ENCODE peak calls at places on chromosomes 3 and 15, in nine cellular contexts. One of them, this sample, is unnamed.
A peak's percentile ranks its signal among the peaks of the same experiment; 100 is the strongest.

GRCh38 chr3:155080692-155081091 is 573 bp downstream of the MME start:
- DNase-seq in astrocyte of the spinal cord: no peak
- DNase-seq in sigmoid colon: no peak
- DNase-seq in cardiac fibroblast: peak; percentile 34
- DNase-seq in nephron progenitor cell: no peak
- DNase-seq in heart right ventricle: no peak
- DNase-seq in fibroblast of mammary gland: no peak
- DNase-seq in PC-3: no peak
- DNase-seq in lung: no peak
- DNase-seq in this sample: no peak

GRCh38 chr3:156964562-156964961 is 138.4 kb downstream of the LEKR1 start:
- DNase-seq in fibroblast of mammary gland: peak; percentile 26
- DNase-seq in nephron progenitor cell: no peak
- DNase-seq in cardiac fibroblast: peak; percentile 1
- DNase-seq in astrocyte of the spinal cord: no peak
- DNase-seq in heart right ventricle: no peak
- DNase-seq in PC-3: no peak
- DNase-seq in lung: no peak
- DNase-seq in sigmoid colon: no peak
- DNase-seq in this sample: no peak

GRCh38 chr3:5002174-5002870 is 23.1 kb downstream of the BHLHE40 start:
- DNase-seq in astrocyte of the spinal cord: no peak
- DNase-seq in fibroblast of mammary gland: no peak
- DNase-seq in heart right ventricle: no peak
- DNase-seq in sigmoid colon: peak; percentile 13
- DNase-seq in lung: no peak
- DNase-seq in PC-3: no peak
- DNase-seq in cardiac fibroblast: no peak
- DNase-seq in nephron progenitor cell: no peak
- DNase-seq in this sample: no peak

GRCh38 chr15:37218351-37218916 is 118.1 kb upstream of the MEIS2 start:
- DNase-seq in sigmoid colon: no peak
- DNase-seq in fibroblast of mammary gland: no peak
- DNase-seq in lung: no peak
- DNase-seq in astrocyte of the spinal cord: no peak
- DNase-seq in PC-3: no peak
- DNase-seq in cardiac fibroblast: no peak
- DNase-seq in nephron progenitor cell: no peak
- DNase-seq in heart right ventricle: no peak
- DNase-seq in this sample: no peak

GRCh38 chr3:33921608-33922007 is 123.2 kb downstream of the PDCD6IP start:
- DNase-seq in cardiac fibroblast: no peak
- DNase-seq in fibroblast of mammary gland: no peak
- DNase-seq in astrocyte of the spinal cord: no peak
- DNase-seq in sigmoid colon: no peak
- DNase-seq in lung: no peak
- DNase-seq in PC-3: no peak
- DNase-seq in heart right ventricle: no peak
- DNase-seq in nephron progenitor cell: no peak
- DNase-seq in this sample: no peak

GRCh38 chr15:100172356-100173024 is 169.3 kb downstream of the ADAMTS17 start:
- DNase-seq in astrocyte of the spinal cord: no peak
- DNase-seq in nephron progenitor cell: no peak
- DNase-seq in lung: no peak
- DNase-seq in sigmoid colon: no peak
- DNase-seq in heart right ventricle: no peak
- DNase-seq in fibroblast of mammary gland: no peak
- DNase-seq in PC-3: no peak
- DNase-seq in cardiac fibroblast: no peak
- DNase-seq in this sample: no peak

GRCh38 chr3:54240-54639 is 142.3 kb upstream of the CHL1 start:
- DNase-seq in nephron progenitor cell: no peak
- DNase-seq in lung: no peak
- DNase-seq in astrocyte of the spinal cord: no peak
- DNase-seq in PC-3: no peak
- DNase-seq in heart right ventricle: no peak
- DNase-seq in cardiac fibroblast: no peak
- DNase-seq in fibroblast of mammary gland: no peak
- DNase-seq in sigmoid colon: no peak
- DNase-seq in this sample: no peak

GRCh38 chr15:85120351-85121113 is 138.9 kb downstream of the PDE8A start:
- DNase-seq in nephron progenitor cell: no peak
- DNase-seq in cardiac fibroblast: no peak
- DNase-seq in fibroblast of mammary gland: no peak
- DNase-seq in PC-3: no peak
- DNase-seq in heart right ventricle: no peak
- DNase-seq in astrocyte of the spinal cord: no peak
- DNase-seq in sigmoid colon: no peak
- DNase-seq in lung: no peak
- DNase-seq in this sample: no peak

GRCh38 chr15:32682569-32682968 is 35.2 kb upstream of the GREM1 start:
- DNase-seq in PC-3: peak; percentile 73
- DNase-seq in heart right ventricle: no peak
- DNase-seq in cardiac fibroblast: peak; percentile 91
- DNase-seq in sigmoid colon: no peak
- DNase-seq in nephron progenitor cell: no peak
- DNase-seq in lung: no peak
- DNase-seq in fibroblast of mammary gland: peak; percentile 96
- DNase-seq in astrocyte of the spinal cord: peak; percentile 84
- DNase-seq in this sample: no peak

GRCh38 chr15:65066635-65067333 is 1.0 kb downstream of the RASL12 start:
- DNase-seq in astrocyte of the spinal cord: no peak
- DNase-seq in cardiac fibroblast: no peak
- DNase-seq in lung: no peak
- DNase-seq in heart right ventricle: no peak
- DNase-seq in sigmoid colon: peak; percentile 80
- DNase-seq in PC-3: no peak
- DNase-seq in nephron progenitor cell: peak; percentile 41
- DNase-seq in fibroblast of mammary gland: no peak
- DNase-seq in this sample: no peak

GRCh38 chr3:70312336-70312735 is at the start of gene MDFIC2:
- DNase-seq in nephron progenitor cell: no peak
- DNase-seq in cardiac fibroblast: no peak
- DNase-seq in heart right ventricle: no peak
- DNase-seq in astrocyte of the spinal cord: no peak
- DNase-seq in lung: no peak
- DNase-seq in PC-3: no peak
- DNase-seq in sigmoid colon: no peak
- DNase-seq in fibroblast of mammary gland: no peak
- DNase-seq in this sample: no peak

GRCh38 chr15:95799286-95800187 is 531.0 kb upstream of the NR2F2 start:
- DNase-seq in sigmoid colon: no peak
- DNase-seq in cardiac fibroblast: peak; percentile 70
- DNase-seq in heart right ventricle: no peak
- DNase-seq in astrocyte of the spinal cord: peak; percentile 87
- DNase-seq in lung: no peak
- DNase-seq in PC-3: peak; percentile 89
- DNase-seq in nephron progenitor cell: no peak
- DNase-seq in fibroblast of mammary gland: peak; percentile 92
- DNase-seq in this sample: no peak

GRCh38 chr3:71702131-71703024 is 22.8 kb downstream of the EIF4E3 start:
- DNase-seq in heart right ventricle: no peak
- DNase-seq in cardiac fibroblast: no peak
- DNase-seq in PC-3: peak; percentile 52
- DNase-seq in astrocyte of the spinal cord: no peak
- DNase-seq in nephron progenitor cell: no peak
- DNase-seq in lung: no peak
- DNase-seq in fibroblast of mammary gland: no peak
- DNase-seq in sigmoid colon: no peak
- DNase-seq in this sample: no peak

GRCh38 chr15:40333922-40334492 is 6.7 kb downstream of the CCDC9B start:
- DNase-seq in heart right ventricle: peak; percentile 65
- DNase-seq in nephron progenitor cell: no peak
- DNase-seq in lung: peak; percentile 62
- DNase-seq in PC-3: no peak
- DNase-seq in sigmoid colon: peak; percentile 88
- DNase-seq in astrocyte of the spinal cord: peak; percentile 77
- DNase-seq in fibroblast of mammary gland: peak; percentile 39
- DNase-seq in cardiac fibroblast: peak; percentile 94
- DNase-seq in this sample: peak; percentile 69

GRCh38 chr3:140185375-140185774 is 250.4 kb downstream of the CLSTN2 start:
- DNase-seq in fibroblast of mammary gland: no peak
- DNase-seq in sigmoid colon: no peak
- DNase-seq in nephron progenitor cell: no peak
- DNase-seq in astrocyte of the spinal cord: no peak
- DNase-seq in cardiac fibroblast: no peak
- DNase-seq in lung: no peak
- DNase-seq in PC-3: no peak
- DNase-seq in heart right ventricle: no peak
- DNase-seq in this sample: no peak

GRCh38 chr15:50261979-50262378 is 3.5 kb downstream of the HDC start:
- DNase-seq in nephron progenitor cell: no peak
- DNase-seq in astrocyte of the spinal cord: no peak
- DNase-seq in heart right ventricle: no peak
- DNase-seq in fibroblast of mammary gland: no peak
- DNase-seq in cardiac fibroblast: no peak
- DNase-seq in PC-3: no peak
- DNase-seq in sigmoid colon: no peak
- DNase-seq in lung: no peak
- DNase-seq in this sample: no peak

GRCh38 chr3:177893321-177893720 is 642.9 kb upstream of the KCNMB2 start:
- DNase-seq in heart right ventricle: no peak
- DNase-seq in PC-3: peak; percentile 8
- DNase-seq in nephron progenitor cell: no peak
- DNase-seq in astrocyte of the spinal cord: no peak
- DNase-seq in lung: no peak
- DNase-seq in fibroblast of mammary gland: no peak
- DNase-seq in sigmoid colon: no peak
- DNase-seq in cardiac fibroblast: peak; percentile 13
- DNase-seq in this sample: no peak

GRCh38 chr15:74482661-74483060 is 21.7 kb upstream of the UBL7 start:
- DNase-seq in astrocyte of the spinal cord: no peak
- DNase-seq in cardiac fibroblast: no peak
- DNase-seq in lung: no peak
- DNase-seq in sigmoid colon: no peak
- DNase-seq in PC-3: peak; percentile 7
- DNase-seq in heart right ventricle: no peak
- DNase-seq in fibroblast of mammary gland: no peak
- DNase-seq in nephron progenitor cell: no peak
- DNase-seq in this sample: no peak
- TF ChIP-seq CTCF in astrocyte of the spinal cord: peak; percentile 30
- TF ChIP-seq CTCF in cardiac fibroblast: no peak
- TF ChIP-seq CTCF in lung: no peak
- TF ChIP-seq CTCF in sigmoid colon: no peak
- TF ChIP-seq CTCF in PC-3: peak; percentile 39
- TF ChIP-seq CTCF in heart right ventricle: no peak
- TF ChIP-seq CTCF in fibroblast of mammary gland: peak; percentile 7
- TF ChIP-seq CTCF in nephron progenitor cell: no peak
- TF ChIP-seq CTCF in this sample: no peak

DNA sequence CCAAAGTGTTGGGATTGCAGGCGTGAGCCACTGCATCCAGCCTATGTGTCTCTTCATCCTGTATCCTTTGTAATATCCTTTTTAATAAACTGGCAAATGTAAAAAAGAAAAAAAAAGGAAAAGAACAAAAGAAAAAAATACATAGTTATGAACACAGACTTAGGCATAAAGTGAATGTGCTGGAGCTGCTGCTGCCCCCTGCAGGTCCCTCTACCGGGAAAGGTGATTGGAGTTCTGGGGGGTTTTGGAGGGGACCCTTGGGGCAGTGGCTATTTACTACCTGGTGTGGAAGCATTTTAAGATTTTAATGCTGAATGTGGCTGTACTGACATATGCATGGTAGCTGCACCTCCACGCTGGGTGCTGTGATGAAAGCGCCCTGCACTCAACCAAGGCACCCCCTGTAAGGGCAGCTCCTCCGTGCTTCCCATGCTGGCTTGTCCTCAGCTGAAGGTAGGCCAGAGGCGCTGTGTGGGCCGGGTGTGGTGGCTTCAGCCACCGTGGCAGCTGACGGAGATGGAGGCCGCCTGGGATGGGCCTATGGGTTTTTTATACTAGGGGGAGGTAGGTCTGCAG is 49.9 kb downstream of the RPLP1 start:
- DNase-seq in PC-3: no peak
- DNase-seq in sigmoid colon: no peak
- DNase-seq in heart right ventricle: no peak
- DNase-seq in astrocyte of the spinal cord: no peak
- DNase-seq in cardiac fibroblast: no peak
- DNase-seq in fibroblast of mammary gland: no peak
- DNase-seq in nephron progenitor cell: no peak
- DNase-seq in lung: no peak
- DNase-seq in this sample: no peak
- TF ChIP-seq CTCF in PC-3: peak; percentile 46
- TF ChIP-seq CTCF in sigmoid colon: no peak
- TF ChIP-seq CTCF in heart right ventricle: peak; percentile 15
- TF ChIP-seq CTCF in astrocyte of the spinal cord: peak; percentile 21
- TF ChIP-seq CTCF in cardiac fibroblast: peak; percentile 16
- TF ChIP-seq CTCF in fibroblast of mammary gland: peak; percentile 17
- TF ChIP-seq CTCF in nephron progenitor cell: no peak
- TF ChIP-seq CTCF in lung: no peak
- TF ChIP-seq CTCF in this sample: no peak

GRCh38 chr3:72942427-72942826 is 54.2 kb upstream of the PPP4R2 start:
- DNase-seq in sigmoid colon: no peak
- DNase-seq in astrocyte of the spinal cord: no peak
- DNase-seq in cardiac fibroblast: no peak
- DNase-seq in lung: no peak
- DNase-seq in nephron progenitor cell: no peak
- DNase-seq in heart right ventricle: no peak
- DNase-seq in PC-3: no peak
- DNase-seq in fibroblast of mammary gland: no peak
- DNase-seq in this sample: no peak

DNA sequence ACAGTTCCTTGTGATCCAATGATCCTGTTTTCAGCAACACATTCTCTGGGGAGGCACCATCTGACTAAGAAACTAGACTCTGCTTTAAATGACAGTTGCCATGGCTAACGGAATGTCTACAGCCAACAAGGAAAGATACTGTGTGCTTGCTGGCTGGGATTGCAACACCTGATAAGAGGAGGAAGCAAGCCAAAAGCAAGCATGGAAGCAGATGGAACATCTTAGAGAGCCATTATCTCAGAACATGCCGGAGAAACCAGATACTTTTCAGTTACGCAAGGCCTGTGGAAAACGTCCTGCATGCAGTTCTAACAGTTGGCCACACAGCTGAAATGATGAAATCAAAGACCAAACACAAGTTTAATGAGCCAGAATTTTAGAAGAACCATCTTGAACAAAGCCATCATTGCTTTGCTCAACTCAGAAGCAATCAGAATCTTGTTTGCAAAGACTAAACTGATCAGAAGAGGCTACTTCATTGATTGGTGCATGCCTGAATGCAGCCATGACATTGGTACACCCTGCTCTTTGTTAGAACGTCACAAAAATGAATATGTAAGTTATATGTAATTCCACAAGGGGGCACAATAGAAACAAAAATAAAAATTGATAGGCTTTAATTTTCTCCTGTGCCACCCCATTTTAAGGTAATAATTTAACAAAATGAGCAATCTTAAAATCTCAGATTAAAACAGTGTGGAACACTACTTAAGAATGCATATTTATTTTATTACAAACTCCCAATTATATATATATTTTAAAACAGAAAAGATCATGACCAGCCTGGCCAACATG is 50.8 kb downstream of the GXYLT2 start:
- DNase-seq in nephron progenitor cell: no peak
- DNase-seq in PC-3: peak; percentile 66
- DNase-seq in sigmoid colon: peak; percentile 86
- DNase-seq in cardiac fibroblast: peak; percentile 99
- DNase-seq in astrocyte of the spinal cord: peak; percentile 90
- DNase-seq in heart right ventricle: no peak
- DNase-seq in fibroblast of mammary gland: peak; percentile 94
- DNase-seq in lung: peak; percentile 74
- DNase-seq in this sample: peak; percentile 69
- TF ChIP-seq CTCF in nephron progenitor cell: peak; percentile 43
- TF ChIP-seq CTCF in PC-3: peak; percentile 81
- TF ChIP-seq CTCF in sigmoid colon: peak; percentile 88
- TF ChIP-seq CTCF in cardiac fibroblast: peak; percentile 69
- TF ChIP-seq CTCF in astrocyte of the spinal cord: peak; percentile 36
- TF ChIP-seq CTCF in heart right ventricle: peak; percentile 58
- TF ChIP-seq CTCF in fibroblast of mammary gland: peak; percentile 53
- TF ChIP-seq CTCF in lung: peak; percentile 22
- TF ChIP-seq CTCF in this sample: peak; percentile 23

GRCh38 chr15:83306561-83306960 is 22.1 kb upstream of the BNC1 start:
- DNase-seq in sigmoid colon: no peak
- DNase-seq in lung: no peak
- DNase-seq in fibroblast of mammary gland: no peak
- DNase-seq in astrocyte of the spinal cord: no peak
- DNase-seq in PC-3: peak; percentile 16
- DNase-seq in cardiac fibroblast: no peak
- DNase-seq in heart right ventricle: no peak
- DNase-seq in nephron progenitor cell: no peak
- DNase-seq in this sample: no peak
- TF ChIP-seq CTCF in sigmoid colon: no peak
- TF ChIP-seq CTCF in lung: no peak
- TF ChIP-seq CTCF in fibroblast of mammary gland: no peak
- TF ChIP-seq CTCF in astrocyte of the spinal cord: no peak
- TF ChIP-seq CTCF in PC-3: no peak
- TF ChIP-seq CTCF in cardiac fibroblast: no peak
- TF ChIP-seq CTCF in heart right ventricle: no peak
- TF ChIP-seq CTCF in nephron progenitor cell: no peak
- TF ChIP-seq CTCF in this sample: no peak